ENCODE peak calls at places on chromosomes 3 and 15, in six cellular contexts. One of them, this sample, is unnamed.
A peak's percentile ranks its signal among the peaks of the same experiment; 100 is the strongest.

GRCh38 chr15:87710406-87710805 is 546.1 kb downstream of the NTRK3 start:
- DNase-seq in K562: no peak
- DNase-seq in H1: no peak
- DNase-seq in GM12878: no peak
- DNase-seq in HCT116: no peak
- DNase-seq in NT2/D1: no peak
- DNase-seq in this sample: no peak

GRCh38 chr3:161508852-161509477 is 12.4 kb downstream of the OTOL1 start:
- DNase-seq in K562: no peak
- DNase-seq in HCT116: no peak
- DNase-seq in GM12878: no peak
- DNase-seq in NT2/D1: no peak
- DNase-seq in H1: no peak
- DNase-seq in this sample: no peak

GRCh38 chr15:78033864-78034263 is 43.6 kb downstream of the TBC1D2B start:
- DNase-seq in HCT116: no peak
- DNase-seq in K562: no peak
- DNase-seq in GM12878: no peak
- DNase-seq in NT2/D1: no peak
- DNase-seq in H1: no peak
- DNase-seq in this sample: no peak

GRCh38 chr15:98682992-98683701 is 34.8 kb downstream of the IGF1R start:
- DNase-seq in NT2/D1: no peak
- DNase-seq in GM12878: no peak
- DNase-seq in HCT116: no peak
- DNase-seq in H1: no peak
- DNase-seq in K562: no peak
- DNase-seq in this sample: no peak

GRCh38 chr3:123084738-123085237 is 18.0 kb downstream of the PDIA5 start:
- DNase-seq in GM12878: no peak
- DNase-seq in NT2/D1: no peak
- DNase-seq in HCT116: no peak
- DNase-seq in K562: no peak
- DNase-seq in H1: no peak
- DNase-seq in this sample: peak; percentile 60

GRCh38 chr3:172038823-172039222 is 555 bp upstream of the FNDC3B start:
- DNase-seq in GM12878: no peak
- DNase-seq in HCT116: no peak
- DNase-seq in H1: no peak
- DNase-seq in NT2/D1: no peak
- DNase-seq in K562: no peak
- DNase-seq in this sample: no peak

GRCh38 chr3:189166334-189166733 is 5.4 kb upstream of the TPRG1 start:
- DNase-seq in K562: no peak
- DNase-seq in HCT116: no peak
- DNase-seq in GM12878: no peak
- DNase-seq in NT2/D1: no peak
- DNase-seq in H1: no peak
- DNase-seq in this sample: no peak

GRCh38 chr3:169044341-169045113 is 619.0 kb downstream of the MECOM start:
- DNase-seq in H1: no peak
- DNase-seq in NT2/D1: no peak
- DNase-seq in GM12878: no peak
- DNase-seq in HCT116: no peak
- DNase-seq in K562: no peak
- DNase-seq in this sample: no peak

GRCh38 chr15:85749261-85750151 is 45.2 kb downstream of the KLHL25 start:
- DNase-seq in HCT116: no peak
- DNase-seq in H1: peak; percentile 48
- DNase-seq in GM12878: no peak
- DNase-seq in NT2/D1: no peak
- DNase-seq in K562: no peak
- DNase-seq in this sample: no peak

GRCh38 chr15:76060098-76060989 is 559 bp downstream of the TMEM266 start:
- DNase-seq in K562: no peak
- DNase-seq in GM12878: peak; percentile 34
- DNase-seq in H1: no peak
- DNase-seq in NT2/D1: no peak
- DNase-seq in HCT116: no peak
- DNase-seq in this sample: no peak

GRCh38 chr3:159926573-159926972 is 62.1 kb upstream of the IL12A start:
- DNase-seq in NT2/D1: no peak
- DNase-seq in K562: no peak
- DNase-seq in H1: no peak
- DNase-seq in HCT116: no peak
- DNase-seq in GM12878: no peak
- DNase-seq in this sample: no peak

GRCh38 chr3:133928903-133929607 is 33.4 kb upstream of the RAB6B start:
- DNase-seq in GM12878: no peak
- DNase-seq in H1: peak; percentile 32
- DNase-seq in NT2/D1: no peak
- DNase-seq in K562: no peak
- DNase-seq in HCT116: no peak
- DNase-seq in this sample: no peak

GRCh38 chr15:87129916-87130315 is 1050.2 kb downstream of the AGBL1 start:
- DNase-seq in H1: no peak
- DNase-seq in K562: no peak
- DNase-seq in GM12878: no peak
- DNase-seq in HCT116: no peak
- DNase-seq in NT2/D1: no peak
- DNase-seq in this sample: no peak

GRCh38 chr3:160808838-160809237 is 52.8 kb downstream of the PPM1L start:
- DNase-seq in K562: no peak
- DNase-seq in H1: no peak
- DNase-seq in GM12878: no peak
- DNase-seq in NT2/D1: no peak
- DNase-seq in HCT116: no peak
- DNase-seq in this sample: no peak

GRCh38 chr3:66527253-66527652 is 26.4 kb upstream of the LRIG1 start:
- DNase-seq in H1: no peak
- DNase-seq in NT2/D1: no peak
- DNase-seq in GM12878: no peak
- DNase-seq in HCT116: no peak
- DNase-seq in K562: no peak
- DNase-seq in this sample: no peak

GRCh38 chr15:60683156-60683555 is 204.2 kb upstream of the ICE2 start:
- DNase-seq in NT2/D1: no peak
- DNase-seq in HCT116: no peak
- DNase-seq in K562: no peak
- DNase-seq in GM12878: no peak
- DNase-seq in H1: no peak
- DNase-seq in this sample: no peak

GRCh38 chr15:90126457-90127435 is 24.5 kb upstream of the IDH2 start:
- DNase-seq in GM12878: no peak
- DNase-seq in HCT116: no peak
- DNase-seq in H1: peak; percentile 71
- DNase-seq in K562: no peak
- DNase-seq in NT2/D1: no peak
- DNase-seq in this sample: peak; percentile 64

GRCh38 chr3:67941433-67942030 is 287.1 kb upstream of the SUCLG2 start:
- DNase-seq in GM12878: no peak
- DNase-seq in HCT116: no peak
- DNase-seq in H1: no peak
- DNase-seq in K562: no peak
- DNase-seq in NT2/D1: no peak
- DNase-seq in this sample: no peak

GRCh38 chr3:67943546-67943945 is 289.1 kb upstream of the SUCLG2 start:
- DNase-seq in GM12878: no peak
- DNase-seq in K562: no peak
- DNase-seq in H1: no peak
- DNase-seq in HCT116: no peak
- DNase-seq in NT2/D1: no peak
- DNase-seq in this sample: no peak

GRCh38 chr3:67937498-67938118 is 283.2 kb upstream of the SUCLG2 start:
- DNase-seq in H1: no peak
- DNase-seq in GM12878: no peak
- DNase-seq in NT2/D1: no peak
- DNase-seq in K562: no peak
- DNase-seq in HCT116: no peak
- DNase-seq in this sample: no peak

GRCh38 chr3:67940200-67940952 is 286.0 kb upstream of the SUCLG2 start:
- DNase-seq in GM12878: no peak
- DNase-seq in K562: no peak
- DNase-seq in H1: no peak
- DNase-seq in NT2/D1: no peak
- DNase-seq in HCT116: no peak
- DNase-seq in this sample: no peak
- TF ChIP-seq ZNF274 in GM12878: no peak
- TF ChIP-seq ZNF274 in K562: no peak
- TF ChIP-seq ZNF274 in H1: no peak
- TF ChIP-seq ZNF274 in NT2/D1: no peak
- TF ChIP-seq ZNF274 in HCT116: no peak
- TF ChIP-seq ZNF274 in this sample: no peak

GRCh38 chr3:7332696-7333095 is 471.8 kb downstream of the GRM7 start:
- DNase-seq in NT2/D1: peak; percentile 5
- DNase-seq in K562: no peak
- DNase-seq in HCT116: no peak
- DNase-seq in H1: peak; percentile 44
- DNase-seq in GM12878: no peak
- DNase-seq in this sample: no peak
- TF ChIP-seq ZNF274 in NT2/D1: no peak
- TF ChIP-seq ZNF274 in K562: no peak
- TF ChIP-seq ZNF274 in HCT116: no peak
- TF ChIP-seq ZNF274 in H1: no peak
- TF ChIP-seq ZNF274 in GM12878: no peak
- TF ChIP-seq ZNF274 in this sample: no peak

DNA sequence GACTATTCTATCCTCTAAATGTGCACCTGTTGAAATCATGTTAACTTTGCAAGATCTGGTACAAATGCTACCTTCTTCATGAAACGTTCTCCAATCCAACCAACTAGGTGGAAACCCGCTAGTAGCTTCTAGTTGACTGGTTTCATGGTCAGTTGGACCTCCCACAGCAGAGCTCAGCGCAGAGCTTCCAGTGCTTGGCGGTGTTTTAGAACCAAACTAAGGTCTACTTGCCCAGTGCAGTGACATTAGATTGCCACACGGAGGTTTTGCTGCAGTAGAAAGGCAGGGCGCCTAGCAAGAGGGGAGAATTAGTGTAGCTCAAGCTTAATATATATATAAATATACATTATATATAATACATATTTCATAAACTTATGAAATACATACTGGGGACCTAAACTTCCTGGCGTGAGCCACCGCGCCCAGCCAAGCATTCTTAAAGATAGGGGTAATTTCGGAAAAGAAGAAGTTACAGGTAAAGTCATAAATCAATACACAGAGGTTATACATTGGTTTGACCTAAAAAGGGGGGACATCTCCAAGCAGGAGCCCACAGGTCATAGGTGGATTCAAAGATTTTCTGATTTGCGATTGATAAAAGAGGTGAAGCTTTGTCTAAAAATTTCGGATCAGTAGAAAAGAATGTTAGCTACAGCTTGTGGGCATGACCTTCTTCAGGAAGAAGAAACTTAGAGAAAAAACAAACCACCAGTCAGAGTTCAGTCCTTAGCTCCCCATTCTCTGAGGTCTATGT is 2.0 kb upstream of the OXSR1 start:
- DNase-seq in GM12878: no peak
- DNase-seq in HCT116: no peak
- DNase-seq in H1: no peak
- DNase-seq in NT2/D1: no peak
- DNase-seq in K562: peak; percentile 41
- DNase-seq in this sample: peak; percentile 41
- TF ChIP-seq ZNF274 in GM12878: no peak
- TF ChIP-seq ZNF274 in HCT116: no peak
- TF ChIP-seq ZNF274 in H1: no peak
- TF ChIP-seq ZNF274 in NT2/D1: no peak
- TF ChIP-seq ZNF274 in K562: no peak
- TF ChIP-seq ZNF274 in this sample: no peak

DNA sequence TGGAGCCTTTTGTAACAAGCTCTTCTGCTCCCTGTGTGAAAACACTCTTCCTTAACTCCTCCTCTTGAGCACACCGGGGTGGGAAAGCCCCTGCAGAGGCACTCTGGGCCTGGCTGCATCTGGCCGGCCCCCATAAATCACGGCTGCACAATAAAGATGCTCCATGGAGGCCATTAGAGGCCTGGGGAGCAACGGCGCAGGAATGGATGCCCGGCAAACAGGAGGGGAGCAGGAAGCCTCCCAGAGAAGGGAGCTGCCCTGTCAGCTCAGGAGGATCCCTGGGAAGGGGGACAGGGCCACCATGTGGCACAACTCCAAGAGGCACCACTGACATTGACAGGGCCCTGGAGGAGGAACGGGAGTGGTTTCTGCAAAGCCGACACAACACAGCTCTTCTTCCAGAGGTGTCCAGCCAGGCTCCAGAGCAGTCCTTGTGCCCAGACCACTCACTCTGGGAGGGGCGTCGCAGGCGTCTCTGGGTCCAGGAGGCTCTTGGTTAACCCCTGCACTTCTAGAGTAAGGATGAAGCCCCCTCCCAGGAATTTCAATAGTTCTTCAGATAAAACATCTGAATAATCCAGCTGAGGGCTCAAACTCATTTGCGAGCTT is 509.2 kb upstream of the PPP2R3A start:
- DNase-seq in H1: peak; percentile 63
- DNase-seq in NT2/D1: peak; percentile 77
- DNase-seq in GM12878: no peak
- DNase-seq in K562: no peak
- DNase-seq in HCT116: no peak
- DNase-seq in this sample: no peak
- TF ChIP-seq ZNF274 in H1: no peak
- TF ChIP-seq ZNF274 in NT2/D1: no peak
- TF ChIP-seq ZNF274 in GM12878: no peak
- TF ChIP-seq ZNF274 in K562: no peak
- TF ChIP-seq ZNF274 in HCT116: no peak
- TF ChIP-seq ZNF274 in this sample: no peak

GRCh38 chr3:188076176-188076575 is 77.8 kb upstream of the LPP start:
- DNase-seq in H1: no peak
- DNase-seq in HCT116: no peak
- DNase-seq in K562: no peak
- DNase-seq in GM12878: no peak
- DNase-seq in NT2/D1: no peak
- DNase-seq in this sample: no peak
- TF ChIP-seq ZNF274 in H1: no peak
- TF ChIP-seq ZNF274 in HCT116: no peak
- TF ChIP-seq ZNF274 in K562: no peak
- TF ChIP-seq ZNF274 in GM12878: no peak
- TF ChIP-seq ZNF274 in NT2/D1: no peak
- TF ChIP-seq ZNF274 in this sample: no peak

GRCh38 chr3:31219131-31219843 is 313.4 kb upstream of the STT3B start:
- DNase-seq in NT2/D1: no peak
- DNase-seq in H1: no peak
- DNase-seq in HCT116: no peak
- DNase-seq in K562: no peak
- DNase-seq in GM12878: peak; percentile 84
- DNase-seq in this sample: no peak
- TF ChIP-seq ZNF274 in NT2/D1: no peak
- TF ChIP-seq ZNF274 in H1: no peak
- TF ChIP-seq ZNF274 in HCT116: no peak
- TF ChIP-seq ZNF274 in K562: no peak
- TF ChIP-seq ZNF274 in GM12878: no peak
- TF ChIP-seq ZNF274 in this sample: no peak